ENCODE peak calls at places on chromosomes 6 and 20, in five cellular contexts. One of them, this sample, is unnamed.

GRCh38 chr6:154276810-154277577 is 79.6 kb downstream of the IPCEF1 start:
- DNase-seq in H9: no peak
- DNase-seq in brain microvascular endothelial cell: no peak
- DNase-seq in WTC11: no peak
- DNase-seq in IMR-90: peak
- DNase-seq in this sample: peak

GRCh38 chr20:5187122-5187521 is 60.3 kb downstream of the CDS2 start:
- DNase-seq in WTC11: no peak
- DNase-seq in IMR-90: no peak
- DNase-seq in H9: no peak
- DNase-seq in brain microvascular endothelial cell: no peak
- DNase-seq in this sample: no peak

GRCh38 chr6:140566706-140567330 is 1192.4 kb upstream of the CITED2 start:
- DNase-seq in brain microvascular endothelial cell: peak
- DNase-seq in IMR-90: peak
- DNase-seq in H9: no peak
- DNase-seq in WTC11: no peak
- DNase-seq in this sample: no peak

GRCh38 chr6:41584668-41585205 is 38.6 kb downstream of the FOXP4 start:
- DNase-seq in WTC11: peak
- DNase-seq in brain microvascular endothelial cell: no peak
- DNase-seq in H9: peak
- DNase-seq in IMR-90: no peak
- DNase-seq in this sample: no peak

GRCh38 chr6:150640556-150641206 is 41.0 kb downstream of the PLEKHG1 start:
- DNase-seq in IMR-90: no peak
- DNase-seq in brain microvascular endothelial cell: no peak
- DNase-seq in WTC11: no peak
- DNase-seq in H9: no peak
- DNase-seq in this sample: no peak

GRCh38 chr6:131381694-131382093 is 191.3 kb upstream of the ARG1 start:
- DNase-seq in brain microvascular endothelial cell: peak
- DNase-seq in IMR-90: no peak
- DNase-seq in WTC11: no peak
- DNase-seq in H9: no peak
- DNase-seq in this sample: no peak

GRCh38 chr6:109023348-109023925 is 71.2 kb downstream of the SESN1 start:
- DNase-seq in IMR-90: no peak
- DNase-seq in WTC11: no peak
- DNase-seq in brain microvascular endothelial cell: no peak
- DNase-seq in H9: no peak
- DNase-seq in this sample: no peak

GRCh38 chr20:1500496-1500895 is 9.3 kb upstream of the SIRPB2 start:
- DNase-seq in IMR-90: no peak
- DNase-seq in WTC11: no peak
- DNase-seq in H9: peak
- DNase-seq in brain microvascular endothelial cell: no peak
- DNase-seq in this sample: no peak

GRCh38 chr6:30883743-30884520 is at the start of gene DDR1:
- DNase-seq in WTC11: peak
- DNase-seq in H9: peak
- DNase-seq in IMR-90: peak
- DNase-seq in brain microvascular endothelial cell: peak
- DNase-seq in this sample: peak

GRCh38 chr6:107652526-107653182 is 162.7 kb downstream of the SOBP start:
- DNase-seq in WTC11: no peak
- DNase-seq in H9: no peak
- DNase-seq in IMR-90: no peak
- DNase-seq in brain microvascular endothelial cell: no peak
- DNase-seq in this sample: no peak

GRCh38 chr6:133756046-133756445 is 132.9 kb upstream of the TCF21 start:
- DNase-seq in WTC11: no peak
- DNase-seq in brain microvascular endothelial cell: peak
- DNase-seq in IMR-90: peak
- DNase-seq in H9: no peak
- DNase-seq in this sample: no peak

GRCh38 chr6:10545482-10545881 is 24.3 kb downstream of the GCNT2 start:
- DNase-seq in IMR-90: no peak
- DNase-seq in H9: no peak
- DNase-seq in brain microvascular endothelial cell: no peak
- DNase-seq in WTC11: no peak
- DNase-seq in this sample: no peak

GRCh38 chr20:49603209-49603627 is 35.3 kb upstream of the PTGIS start:
- DNase-seq in brain microvascular endothelial cell: peak
- DNase-seq in WTC11: peak
- DNase-seq in H9: peak
- DNase-seq in IMR-90: peak
- DNase-seq in this sample: peak

GRCh38 chr6:36692220-36692619 is 5.4 kb upstream of the RAB44 start:
- DNase-seq in WTC11: no peak
- DNase-seq in IMR-90: no peak
- DNase-seq in brain microvascular endothelial cell: no peak
- DNase-seq in H9: no peak
- DNase-seq in this sample: peak

GRCh38 chr6:145073811-145074210 is 661.5 kb downstream of the EPM2A start:
- DNase-seq in WTC11: no peak
- DNase-seq in brain microvascular endothelial cell: no peak
- DNase-seq in IMR-90: peak
- DNase-seq in H9: no peak
- DNase-seq in this sample: no peak

GRCh38 chr6:138571585-138572199 is 72.4 kb upstream of the NHSL1 start:
- DNase-seq in brain microvascular endothelial cell: no peak
- DNase-seq in WTC11: no peak
- DNase-seq in IMR-90: peak
- DNase-seq in H9: no peak
- DNase-seq in this sample: no peak

GRCh38 chr6:78836610-78837009 is 30.7 kb upstream of the IRAK1BP1 start:
- DNase-seq in H9: no peak
- DNase-seq in IMR-90: no peak
- DNase-seq in WTC11: no peak
- DNase-seq in brain microvascular endothelial cell: no peak
- DNase-seq in this sample: no peak

GRCh38 chr6:40996591-40997247 is 42.3 kb downstream of the UNC5CL start:
- DNase-seq in brain microvascular endothelial cell: no peak
- DNase-seq in WTC11: no peak
- DNase-seq in H9: peak
- DNase-seq in IMR-90: peak
- DNase-seq in this sample: no peak

GRCh38 chr6:117290173-117290834 is 24.9 kb downstream of the VGLL2 start:
- DNase-seq in brain microvascular endothelial cell: no peak
- DNase-seq in IMR-90: no peak
- DNase-seq in WTC11: no peak
- DNase-seq in H9: no peak
- DNase-seq in this sample: no peak

GRCh38 chr20:4546786-4547185 is 174.9 kb upstream of the PRND start:
- DNase-seq in brain microvascular endothelial cell: peak
- DNase-seq in IMR-90: peak
- DNase-seq in WTC11: no peak
- DNase-seq in H9: no peak
- DNase-seq in this sample: no peak

GRCh38 chr20:47724910-47725247 is 60.4 kb downstream of the SULF2 start:
- DNase-seq in brain microvascular endothelial cell: no peak
- DNase-seq in H9: no peak
- DNase-seq in WTC11: no peak
- DNase-seq in IMR-90: no peak
- DNase-seq in this sample: no peak

GRCh38 chr6:137223370-137224131 is 4.4 kb upstream of the IFNGR1 start:
- DNase-seq in brain microvascular endothelial cell: peak
- DNase-seq in IMR-90: peak
- DNase-seq in H9: no peak
- DNase-seq in WTC11: no peak
- DNase-seq in this sample: peak

GRCh38 chr20:35012227-35013069 is 56.8 kb downstream of the MYH7B start:
- DNase-seq in brain microvascular endothelial cell: no peak
- DNase-seq in IMR-90: no peak
- DNase-seq in WTC11: no peak
- DNase-seq in H9: peak
- DNase-seq in this sample: no peak

GRCh38 chr6:3825331-3825831 is 23.8 kb upstream of the FAM50B start:
- DNase-seq in H9: peak
- DNase-seq in WTC11: peak
- DNase-seq in IMR-90: peak
- DNase-seq in brain microvascular endothelial cell: peak
- DNase-seq in this sample: no peak

GRCh38 chr20:4951299-4951698 is 50.0 kb downstream of the SLC23A2 start:
- DNase-seq in brain microvascular endothelial cell: peak
- DNase-seq in WTC11: no peak
- DNase-seq in H9: no peak
- DNase-seq in IMR-90: peak
- DNase-seq in this sample: no peak

GRCh38 chr6:147207851-147208754 is 3.9 kb downstream of the STXBP5 start:
- DNase-seq in WTC11: no peak
- DNase-seq in brain microvascular endothelial cell: no peak
- DNase-seq in IMR-90: peak
- DNase-seq in H9: no peak
- DNase-seq in this sample: no peak

GRCh38 chr6:53295176-53295575 is 53.6 kb downstream of the ELOVL5 start:
- DNase-seq in H9: no peak
- DNase-seq in brain microvascular endothelial cell: no peak
- DNase-seq in WTC11: no peak
- DNase-seq in IMR-90: no peak
- DNase-seq in this sample: no peak

GRCh38 chr6:21800948-21801438 is 207.4 kb downstream of the SOX4 start:
- DNase-seq in H9: no peak
- DNase-seq in WTC11: no peak
- DNase-seq in IMR-90: peak
- DNase-seq in brain microvascular endothelial cell: peak
- DNase-seq in this sample: no peak

GRCh38 chr6:82570083-82570482 is 206.5 kb downstream of the TPBG start:
- DNase-seq in H9: no peak
- DNase-seq in IMR-90: no peak
- DNase-seq in WTC11: no peak
- DNase-seq in brain microvascular endothelial cell: no peak
- DNase-seq in this sample: no peak

GRCh38 chr20:48295966-48296421 is 510.7 kb upstream of the SULF2 start:
- DNase-seq in brain microvascular endothelial cell: peak
- DNase-seq in WTC11: no peak
- DNase-seq in IMR-90: peak
- DNase-seq in H9: no peak
- DNase-seq in this sample: no peak

GRCh38 chr20:44027686-44028340 is 113.2 kb downstream of the TOX2 start:
- DNase-seq in H9: no peak
- DNase-seq in WTC11: no peak
- DNase-seq in brain microvascular endothelial cell: no peak
- DNase-seq in IMR-90: no peak
- DNase-seq in this sample: no peak

GRCh38 chr20:44029848-44030230 is 115.2 kb downstream of the TOX2 start:
- DNase-seq in H9: no peak
- DNase-seq in WTC11: no peak
- DNase-seq in brain microvascular endothelial cell: no peak
- DNase-seq in IMR-90: no peak
- DNase-seq in this sample: no peak

GRCh38 chr20:44026932-44027685 is 112.5 kb downstream of the TOX2 start:
- DNase-seq in WTC11: no peak
- DNase-seq in brain microvascular endothelial cell: no peak
- DNase-seq in IMR-90: no peak
- DNase-seq in H9: no peak
- DNase-seq in this sample: no peak

GRCh38 chr20:44028868-44029847 is 114.5 kb downstream of the TOX2 start:
- DNase-seq in IMR-90: no peak
- DNase-seq in H9: no peak
- DNase-seq in brain microvascular endothelial cell: no peak
- DNase-seq in WTC11: no peak
- DNase-seq in this sample: peak

GRCh38 chr20:44028341-44028715 is 113.7 kb downstream of the TOX2 start:
- DNase-seq in brain microvascular endothelial cell: no peak
- DNase-seq in IMR-90: peak
- DNase-seq in H9: no peak
- DNase-seq in WTC11: no peak
- DNase-seq in this sample: no peak
- TF ChIP-seq CTCF in brain microvascular endothelial cell: no peak
- TF ChIP-seq CTCF in IMR-90: no peak
- TF ChIP-seq CTCF in H9: no peak
- TF ChIP-seq CTCF in WTC11: no peak
- TF ChIP-seq CTCF in this sample: no peak

GRCh38 chr20:13610205-13610604 is 28.5 kb downstream of the TASP1 start:
- DNase-seq in H9: peak
- DNase-seq in IMR-90: no peak
- DNase-seq in brain microvascular endothelial cell: no peak
- DNase-seq in WTC11: peak
- DNase-seq in this sample: peak
- TF ChIP-seq CTCF in H9: peak
- TF ChIP-seq CTCF in IMR-90: no peak
- TF ChIP-seq CTCF in brain microvascular endothelial cell: peak
- TF ChIP-seq CTCF in WTC11: peak
- TF ChIP-seq CTCF in this sample: peak

DNA sequence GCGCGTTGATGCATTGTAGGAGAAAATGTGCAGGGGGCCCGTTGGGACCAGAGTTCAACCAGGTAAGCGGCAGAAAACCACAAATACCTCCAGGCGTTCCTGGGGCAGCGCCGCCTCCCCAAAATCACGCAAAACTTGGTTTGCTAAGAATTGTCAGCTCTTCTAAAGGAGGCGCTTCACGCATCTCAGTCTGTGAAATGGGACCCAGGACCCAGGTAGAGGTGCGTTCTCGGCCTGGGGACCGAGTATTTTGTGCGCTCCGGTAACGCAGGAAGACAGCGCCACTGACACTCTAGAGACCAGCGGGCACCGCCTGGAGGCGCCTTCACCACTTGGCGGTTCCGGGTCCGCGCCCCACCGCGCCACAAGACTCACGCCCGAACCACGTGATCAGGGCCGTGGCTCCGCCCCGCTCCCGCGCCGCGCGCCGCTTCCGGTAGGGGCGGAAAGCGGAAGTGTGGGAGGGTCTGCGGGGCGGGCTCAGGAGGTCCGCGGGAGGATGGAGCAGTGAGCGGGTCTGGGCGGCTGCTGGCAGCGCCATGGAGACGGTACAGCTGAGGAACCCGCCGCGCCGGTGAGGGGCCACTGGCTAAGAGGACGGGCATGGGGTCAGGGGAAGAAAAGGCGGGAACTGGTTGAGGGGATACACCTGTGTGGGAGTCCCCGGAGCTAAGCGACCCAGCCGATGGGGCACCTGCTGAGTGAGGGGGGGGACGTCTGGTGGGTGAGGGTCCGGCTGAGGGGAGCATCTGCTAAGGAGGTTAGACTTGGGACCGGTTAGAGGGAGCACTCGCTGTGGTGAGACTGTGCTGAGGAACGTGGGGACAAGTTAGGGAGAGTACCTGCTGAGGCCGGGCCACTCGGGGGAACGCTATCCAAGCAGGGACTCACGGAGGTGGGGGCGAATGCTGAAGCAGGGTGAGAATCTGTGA is at the start of gene STK4:
- DNase-seq in H9: peak
- DNase-seq in brain microvascular endothelial cell: peak
- DNase-seq in IMR-90: peak
- DNase-seq in WTC11: peak
- DNase-seq in this sample: peak
- TF ChIP-seq CTCF in H9: peak
- TF ChIP-seq CTCF in brain microvascular endothelial cell: peak
- TF ChIP-seq CTCF in IMR-90: peak
- TF ChIP-seq CTCF in WTC11: no peak
- TF ChIP-seq CTCF in this sample: no peak

DNA sequence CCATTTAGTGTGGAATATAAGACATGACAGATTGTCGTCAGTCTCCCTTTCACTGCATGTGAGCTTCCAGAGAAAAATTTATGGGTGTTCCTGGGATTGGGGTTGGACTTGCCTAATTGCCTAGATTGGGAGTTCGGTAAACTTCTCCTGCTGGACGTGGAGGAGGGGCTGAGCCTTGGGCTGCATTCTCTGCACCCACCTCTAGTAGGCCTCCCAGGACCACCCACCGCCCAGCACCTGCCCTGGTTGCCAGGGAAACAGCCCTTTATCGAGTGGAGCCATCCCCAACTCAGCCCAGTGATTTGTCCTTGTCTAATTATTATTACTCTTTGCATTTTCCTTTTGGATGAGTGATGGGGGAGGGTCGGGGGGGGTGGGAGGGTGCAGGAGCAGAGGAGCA is 104.3 kb downstream of the DHX35 start:
- DNase-seq in WTC11: peak
- DNase-seq in H9: peak
- DNase-seq in IMR-90: no peak
- DNase-seq in brain microvascular endothelial cell: no peak
- DNase-seq in this sample: no peak
- TF ChIP-seq CTCF in WTC11: peak
- TF ChIP-seq CTCF in H9: peak
- TF ChIP-seq CTCF in IMR-90: no peak
- TF ChIP-seq CTCF in brain microvascular endothelial cell: no peak
- TF ChIP-seq CTCF in this sample: no peak